ENCODE peak calls at places on chromosomes 1 and 21, in six cellular contexts. One of them, this sample, is unnamed.
A peak's percentile ranks its signal among the peaks of the same experiment; 100 is the strongest.

GRCh38 chr1:201493757-201494617 is 12.9 kb downstream of the CSRP1 start:
- DNase-seq in HCT116: no peak
- DNase-seq in hepatocyte: peak; percentile 79
- DNase-seq in ascending aorta: no peak
- DNase-seq in upper lobe of right lung: no peak
- DNase-seq in H9: no peak
- DNase-seq in this sample: no peak

GRCh38 chr1:84164156-84164555 is 20.1 kb downstream of the PRKACB start:
- DNase-seq in HCT116: no peak
- DNase-seq in hepatocyte: no peak
- DNase-seq in ascending aorta: no peak
- DNase-seq in upper lobe of right lung: no peak
- DNase-seq in H9: no peak
- DNase-seq in this sample: no peak

GRCh38 chr1:85579619-85580018 is 942 bp upstream of the CCN1 start:
- DNase-seq in HCT116: no peak
- DNase-seq in hepatocyte: no peak
- DNase-seq in ascending aorta: no peak
- DNase-seq in upper lobe of right lung: no peak
- DNase-seq in H9: peak; percentile 57
- DNase-seq in this sample: no peak

GRCh38 chr1:14668448-14669029 is 70.1 kb downstream of the KAZN start:
- DNase-seq in HCT116: no peak
- DNase-seq in hepatocyte: no peak
- DNase-seq in ascending aorta: no peak
- DNase-seq in upper lobe of right lung: no peak
- DNase-seq in H9: no peak
- DNase-seq in this sample: no peak

GRCh38 chr1:183411091-183411490 is 7.1 kb downstream of the NMNAT2 start:
- DNase-seq in HCT116: no peak
- DNase-seq in hepatocyte: no peak
- DNase-seq in ascending aorta: no peak
- DNase-seq in upper lobe of right lung: no peak
- DNase-seq in H9: no peak
- DNase-seq in this sample: no peak

GRCh38 chr1:94734963-94735899 is 84.9 kb upstream of the SLC44A3 start:
- DNase-seq in HCT116: no peak
- DNase-seq in hepatocyte: peak; percentile 44
- DNase-seq in ascending aorta: no peak
- DNase-seq in upper lobe of right lung: peak; percentile 72
- DNase-seq in H9: peak; percentile 68
- DNase-seq in this sample: peak; percentile 61

GRCh38 chr1:193062698-193063463 is 3.5 kb downstream of the RO60 start:
- DNase-seq in HCT116: no peak
- DNase-seq in hepatocyte: no peak
- DNase-seq in ascending aorta: no peak
- DNase-seq in upper lobe of right lung: no peak
- DNase-seq in H9: no peak
- DNase-seq in this sample: no peak

GRCh38 chr1:208741296-208741695 is 497.1 kb upstream of the PLXNA2 start:
- DNase-seq in HCT116: no peak
- DNase-seq in hepatocyte: no peak
- DNase-seq in ascending aorta: no peak
- DNase-seq in upper lobe of right lung: no peak
- DNase-seq in H9: no peak
- DNase-seq in this sample: no peak

GRCh38 chr1:6003568-6004411 is 11.6 kb upstream of the NPHP4 start:
- DNase-seq in HCT116: no peak
- DNase-seq in hepatocyte: no peak
- DNase-seq in ascending aorta: no peak
- DNase-seq in upper lobe of right lung: no peak
- DNase-seq in H9: no peak
- DNase-seq in this sample: no peak

GRCh38 chr1:150053911-150054310 is 13.7 kb upstream of the VPS45 start:
- DNase-seq in HCT116: no peak
- DNase-seq in hepatocyte: no peak
- DNase-seq in ascending aorta: no peak
- DNase-seq in upper lobe of right lung: no peak
- DNase-seq in H9: no peak
- DNase-seq in this sample: no peak

GRCh38 chr1:43554444-43554992 is 23.8 kb downstream of the PTPRF start:
- DNase-seq in HCT116: peak; percentile 21
- DNase-seq in hepatocyte: no peak
- DNase-seq in ascending aorta: no peak
- DNase-seq in upper lobe of right lung: no peak
- DNase-seq in H9: peak; percentile 61
- DNase-seq in this sample: no peak

GRCh38 chr1:110556471-110556807 is 37.5 kb upstream of the KCNA10 start:
- DNase-seq in HCT116: no peak
- DNase-seq in hepatocyte: no peak
- DNase-seq in ascending aorta: no peak
- DNase-seq in upper lobe of right lung: no peak
- DNase-seq in H9: peak; percentile 26
- DNase-seq in this sample: no peak

GRCh38 chr1:231185391-231185790 is 23.5 kb downstream of the TRIM67 start:
- DNase-seq in HCT116: no peak
- DNase-seq in hepatocyte: no peak
- DNase-seq in ascending aorta: no peak
- DNase-seq in upper lobe of right lung: no peak
- DNase-seq in H9: no peak
- DNase-seq in this sample: no peak

GRCh38 chr21:25963186-25963585 is 207.4 kb downstream of the APP start:
- DNase-seq in HCT116: peak; percentile 75
- DNase-seq in hepatocyte: no peak
- DNase-seq in ascending aorta: no peak
- DNase-seq in upper lobe of right lung: no peak
- DNase-seq in H9: no peak
- DNase-seq in this sample: peak; percentile 26

GRCh38 chr1:79043506-79043905 is 37.0 kb upstream of the ADGRL4 start:
- DNase-seq in HCT116: no peak
- DNase-seq in hepatocyte: no peak
- DNase-seq in ascending aorta: no peak
- DNase-seq in upper lobe of right lung: no peak
- DNase-seq in H9: no peak
- DNase-seq in this sample: no peak

GRCh38 chr1:88224940-88225339 is 459.1 kb upstream of the PKN2 start:
- DNase-seq in HCT116: no peak
- DNase-seq in hepatocyte: no peak
- DNase-seq in ascending aorta: no peak
- DNase-seq in upper lobe of right lung: no peak
- DNase-seq in H9: no peak
- DNase-seq in this sample: no peak

GRCh38 chr1:221708076-221708571 is 33.8 kb downstream of the DUSP10 start:
- DNase-seq in HCT116: no peak
- DNase-seq in hepatocyte: no peak
- DNase-seq in ascending aorta: no peak
- DNase-seq in upper lobe of right lung: no peak
- DNase-seq in H9: no peak
- DNase-seq in this sample: no peak

GRCh38 chr21:45981154-45981606 is 390 bp upstream of the COL6A1 start:
- DNase-seq in HCT116: peak; percentile 52
- DNase-seq in hepatocyte: peak; percentile 91
- DNase-seq in ascending aorta: no peak
- DNase-seq in upper lobe of right lung: peak; percentile 83
- DNase-seq in H9: peak; percentile 91
- DNase-seq in this sample: peak; percentile 15

GRCh38 chr1:26520339-26520738 is 9.2 kb upstream of the RPS6KA1 start:
- DNase-seq in HCT116: no peak
- DNase-seq in hepatocyte: no peak
- DNase-seq in ascending aorta: no peak
- DNase-seq in upper lobe of right lung: no peak
- DNase-seq in H9: no peak
- DNase-seq in this sample: no peak

GRCh38 chr1:219900882-219901281 is 27.5 kb downstream of the SLC30A10 start:
- DNase-seq in HCT116: no peak
- DNase-seq in hepatocyte: no peak
- DNase-seq in ascending aorta: no peak
- DNase-seq in upper lobe of right lung: no peak
- DNase-seq in H9: no peak
- DNase-seq in this sample: no peak

GRCh38 chr1:92816732-92817131 is 15.1 kb upstream of the RPL5 start:
- DNase-seq in HCT116: no peak
- DNase-seq in hepatocyte: no peak
- DNase-seq in ascending aorta: no peak
- DNase-seq in upper lobe of right lung: no peak
- DNase-seq in H9: no peak
- DNase-seq in this sample: no peak

GRCh38 chr21:21439761-21440160 is 441.6 kb downstream of the NCAM2 start:
- DNase-seq in HCT116: no peak
- DNase-seq in hepatocyte: no peak
- DNase-seq in ascending aorta: no peak
- DNase-seq in upper lobe of right lung: no peak
- DNase-seq in H9: no peak
- DNase-seq in this sample: no peak

GRCh38 chr1:6491966-6492365 is 499 bp upstream of the PLEKHG5 start:
- DNase-seq in HCT116: no peak
- DNase-seq in hepatocyte: no peak
- DNase-seq in ascending aorta: no peak
- DNase-seq in upper lobe of right lung: no peak
- DNase-seq in H9: no peak
- DNase-seq in this sample: no peak

GRCh38 chr21:37710555-37711293 is 205.5 kb downstream of the KCNJ6 start:
- DNase-seq in HCT116: no peak
- DNase-seq in hepatocyte: peak; percentile 25
- DNase-seq in ascending aorta: no peak
- DNase-seq in upper lobe of right lung: no peak
- DNase-seq in H9: no peak
- DNase-seq in this sample: no peak

GRCh38 chr1:110765640-110766335 is 91.0 kb upstream of the KCNA3 start:
- DNase-seq in HCT116: peak; percentile 10
- DNase-seq in hepatocyte: peak; percentile 65
- DNase-seq in ascending aorta: no peak
- DNase-seq in upper lobe of right lung: no peak
- DNase-seq in H9: no peak
- DNase-seq in this sample: no peak

GRCh38 chr1:183956559-183957188 is 80.9 kb downstream of the COLGALT2 start:
- DNase-seq in HCT116: peak; percentile 22
- DNase-seq in hepatocyte: no peak
- DNase-seq in ascending aorta: no peak
- DNase-seq in upper lobe of right lung: no peak
- DNase-seq in H9: no peak
- DNase-seq in this sample: peak; percentile 13

GRCh38 chr1:216566809-216567208 is 143.6 kb upstream of the USH2A start:
- DNase-seq in HCT116: no peak
- DNase-seq in hepatocyte: peak; percentile 20
- DNase-seq in ascending aorta: no peak
- DNase-seq in upper lobe of right lung: no peak
- DNase-seq in H9: no peak
- DNase-seq in this sample: no peak

GRCh38 chr21:46217511-46218196 is 10.9 kb downstream of the LSS start:
- DNase-seq in HCT116: no peak
- DNase-seq in hepatocyte: no peak
- DNase-seq in ascending aorta: no peak
- DNase-seq in upper lobe of right lung: peak; percentile 43
- DNase-seq in H9: no peak
- DNase-seq in this sample: no peak

GRCh38 chr1:2144501-2145090 is 50.0 kb downstream of the FAAP20 start:
- DNase-seq in HCT116: no peak
- DNase-seq in hepatocyte: no peak
- DNase-seq in ascending aorta: no peak
- DNase-seq in upper lobe of right lung: no peak
- DNase-seq in H9: no peak
- DNase-seq in this sample: no peak

GRCh38 chr1:87720561-87720960 is 391.9 kb downstream of the LMO4 start:
- DNase-seq in HCT116: no peak
- DNase-seq in hepatocyte: no peak
- DNase-seq in ascending aorta: no peak
- DNase-seq in upper lobe of right lung: no peak
- DNase-seq in H9: no peak
- DNase-seq in this sample: no peak

GRCh38 chr1:15173863-15174614 is 20.5 kb downstream of the TMEM51 start:
- DNase-seq in HCT116: no peak
- DNase-seq in hepatocyte: peak; percentile 49
- DNase-seq in ascending aorta: no peak
- DNase-seq in upper lobe of right lung: peak; percentile 48
- DNase-seq in H9: no peak
- DNase-seq in this sample: no peak

DNA sequence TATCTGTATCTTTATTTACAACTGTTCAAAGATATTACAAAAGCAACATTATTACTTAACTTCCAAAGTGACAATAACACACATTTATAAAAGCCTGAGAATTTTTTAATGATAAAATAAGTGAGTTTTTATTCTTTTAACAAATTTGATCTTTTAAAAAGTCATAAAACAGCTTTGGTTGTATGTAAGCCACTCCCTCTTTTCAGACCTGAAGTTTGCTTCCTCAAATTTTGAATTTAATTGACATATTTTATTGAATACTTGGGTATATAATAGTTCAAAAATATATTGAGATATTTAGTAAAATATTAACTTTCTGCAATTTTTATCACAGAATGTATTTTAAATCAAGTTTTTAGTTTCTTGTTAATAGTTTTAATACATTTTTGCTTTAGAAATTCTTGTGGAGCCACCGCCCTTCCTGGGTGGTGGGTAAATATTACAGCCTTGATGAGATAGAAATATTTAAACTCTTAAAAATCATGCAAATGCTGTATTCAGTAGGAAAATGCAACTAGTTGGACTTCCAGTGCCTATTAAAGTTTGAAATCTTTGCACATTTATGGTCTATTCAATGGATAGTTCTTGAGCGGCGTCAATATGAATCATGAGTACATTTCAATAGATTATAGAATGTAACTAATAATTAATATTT is 868 bp downstream of the PTPRC start:
- DNase-seq in HCT116: no peak
- DNase-seq in hepatocyte: no peak
- DNase-seq in ascending aorta: no peak
- DNase-seq in upper lobe of right lung: no peak
- DNase-seq in H9: no peak
- DNase-seq in this sample: no peak
- H3K27ac ChIP-seq in HCT116: no peak overlapping the region
- H3K27ac ChIP-seq in hepatocyte: no peak overlapping the region
- H3K27ac ChIP-seq in ascending aorta: no peak overlapping the region
- H3K27ac ChIP-seq in upper lobe of right lung: peak overlapping the region; percentile 88
- H3K27ac ChIP-seq in H9: no peak overlapping the region
- H3K27ac ChIP-seq in this sample: no peak overlapping the region

GRCh38 chr1:167605576-167605975 is 24.5 kb upstream of the RCSD1 start:
- DNase-seq in HCT116: no peak
- DNase-seq in hepatocyte: no peak
- DNase-seq in ascending aorta: no peak
- DNase-seq in upper lobe of right lung: no peak
- DNase-seq in H9: no peak
- DNase-seq in this sample: no peak
- H3K9me3 ChIP-seq in HCT116: no peaks in the 10 kb centered on the region
- H3K9me3 ChIP-seq in hepatocyte: no peaks in the 10 kb centered on the region
- H3K9me3 ChIP-seq in ascending aorta: peaks cover 4% of the 10 kb centered on the region
- H3K9me3 ChIP-seq in upper lobe of right lung: no peaks in the 10 kb centered on the region
- H3K9me3 ChIP-seq in H9: no peaks in the 10 kb centered on the region
- H3K9me3 ChIP-seq in this sample: no peaks in the 10 kb centered on the region

GRCh38 chr1:234599617-234600417 is 10.2 kb downstream of the IRF2BP2 start:
- DNase-seq in HCT116: peak; percentile 51
- DNase-seq in hepatocyte: peak; percentile 94
- DNase-seq in ascending aorta: peak; percentile 76
- DNase-seq in upper lobe of right lung: peak; percentile 94
- DNase-seq in H9: peak; percentile 81
- DNase-seq in this sample: no peak
- H3K4me1 ChIP-seq in HCT116: peaks cover 55% of the 10 kb centered on the region
- H3K4me1 ChIP-seq in hepatocyte: peaks cover 38% of the 10 kb centered on the region
- H3K4me1 ChIP-seq in ascending aorta: peaks cover 11% of the 10 kb centered on the region
- H3K4me1 ChIP-seq in upper lobe of right lung: peaks cover 52% of the 10 kb centered on the region
- H3K4me1 ChIP-seq in H9: peaks cover 2% of the 10 kb centered on the region
- H3K4me1 ChIP-seq in this sample: peaks cover 50% of the 10 kb centered on the region

GRCh38 chr1:175269151-175269550 is 76.6 kb upstream of the KIAA0040 start:
- DNase-seq in HCT116: peak; percentile 36
- DNase-seq in hepatocyte: peak; percentile 29
- DNase-seq in ascending aorta: no peak
- DNase-seq in upper lobe of right lung: no peak
- DNase-seq in H9: no peak
- DNase-seq in this sample: peak; percentile 69
- H3K27ac ChIP-seq in HCT116: peak overlapping the region; percentile 36
- H3K27ac ChIP-seq in hepatocyte: peak overlapping the region; percentile 82
- H3K27ac ChIP-seq in ascending aorta: no peak overlapping the region
- H3K27ac ChIP-seq in upper lobe of right lung: peak overlapping the region; percentile 45
- H3K27ac ChIP-seq in H9: no peak overlapping the region
- H3K27ac ChIP-seq in this sample: peak overlapping the region; percentile 90

This sample was measured in keratinocyte.